ENCODE peak calls at places on chromosomes 3 and 15, in five cellular contexts. One of them, this sample, is unnamed.

GRCh38 chr3:24533557-24534193 is 39.0 kb upstream of the THRB start:
- DNase-seq in OCI-LY7: no peak
- DNase-seq in CD8-positive, alpha-beta T cell: no peak
- DNase-seq in upper lobe of left lung: no peak
- DNase-seq in ovary: no peak
- DNase-seq in this sample: no peak

GRCh38 chr15:38853608-38854007 is 289.0 kb upstream of the RASGRP1 start:
- DNase-seq in OCI-LY7: peak; percentile 11
- DNase-seq in CD8-positive, alpha-beta T cell: no peak
- DNase-seq in upper lobe of left lung: no peak
- DNase-seq in ovary: no peak
- DNase-seq in this sample: no peak

GRCh38 chr15:93189562-93189961 is 100.6 kb upstream of the RGMA start:
- DNase-seq in OCI-LY7: no peak
- DNase-seq in CD8-positive, alpha-beta T cell: no peak
- DNase-seq in upper lobe of left lung: no peak
- DNase-seq in ovary: no peak
- DNase-seq in this sample: no peak

GRCh38 chr3:60610441-60611112 is 640.7 kb downstream of the FHIT start:
- DNase-seq in OCI-LY7: no peak
- DNase-seq in CD8-positive, alpha-beta T cell: no peak
- DNase-seq in upper lobe of left lung: peak; percentile 88
- DNase-seq in ovary: no peak
- DNase-seq in this sample: peak; percentile 25

GRCh38 chr3:14434541-14435151 is 32.2 kb downstream of the SLC6A6 start:
- DNase-seq in OCI-LY7: no peak
- DNase-seq in CD8-positive, alpha-beta T cell: no peak
- DNase-seq in upper lobe of left lung: peak; percentile 78
- DNase-seq in ovary: no peak
- DNase-seq in this sample: no peak

GRCh38 chr3:123267821-123268220 is 66.1 kb downstream of the SEC22A start:
- DNase-seq in OCI-LY7: no peak
- DNase-seq in CD8-positive, alpha-beta T cell: no peak
- DNase-seq in upper lobe of left lung: no peak
- DNase-seq in ovary: no peak
- DNase-seq in this sample: no peak

GRCh38 chr15:40743921-40744809 is 10.9 kb downstream of the RMDN3 start:
- DNase-seq in OCI-LY7: no peak
- DNase-seq in CD8-positive, alpha-beta T cell: peak; percentile 48
- DNase-seq in upper lobe of left lung: peak; percentile 46
- DNase-seq in ovary: no peak
- DNase-seq in this sample: no peak

GRCh38 chr3:49844464-49845183 is 11.7 kb downstream of the TRAIP start:
- DNase-seq in OCI-LY7: no peak
- DNase-seq in CD8-positive, alpha-beta T cell: no peak
- DNase-seq in upper lobe of left lung: no peak
- DNase-seq in ovary: no peak
- DNase-seq in this sample: no peak

GRCh38 chr15:80730931-80731330 is 35.8 kb downstream of the ABHD17C start:
- DNase-seq in OCI-LY7: no peak
- DNase-seq in CD8-positive, alpha-beta T cell: no peak
- DNase-seq in upper lobe of left lung: no peak
- DNase-seq in ovary: no peak
- DNase-seq in this sample: no peak

GRCh38 chr3:160720123-160720746 is 35.8 kb upstream of the PPM1L start:
- DNase-seq in OCI-LY7: peak; percentile 4
- DNase-seq in CD8-positive, alpha-beta T cell: no peak
- DNase-seq in upper lobe of left lung: no peak
- DNase-seq in ovary: no peak
- DNase-seq in this sample: no peak

GRCh38 chr3:171458056-171458856 is 1.9 kb downstream of the TNIK start:
- DNase-seq in OCI-LY7: no peak
- DNase-seq in CD8-positive, alpha-beta T cell: peak; percentile 42
- DNase-seq in upper lobe of left lung: peak; percentile 34
- DNase-seq in ovary: peak; percentile 12
- DNase-seq in this sample: no peak

GRCh38 chr15:42784705-42785104 is 47.8 kb upstream of the CDAN1 start:
- DNase-seq in OCI-LY7: no peak
- DNase-seq in CD8-positive, alpha-beta T cell: no peak
- DNase-seq in upper lobe of left lung: no peak
- DNase-seq in ovary: no peak
- DNase-seq in this sample: no peak

GRCh38 chr15:75508741-75509532 is 57.4 kb upstream of the SIN3A start:
- DNase-seq in OCI-LY7: peak; percentile 48
- DNase-seq in CD8-positive, alpha-beta T cell: no peak
- DNase-seq in upper lobe of left lung: no peak
- DNase-seq in ovary: no peak
- DNase-seq in this sample: no peak

GRCh38 chr15:71810256-71811035 is at the start of gene NR2E3:
- DNase-seq in OCI-LY7: no peak
- DNase-seq in CD8-positive, alpha-beta T cell: no peak
- DNase-seq in upper lobe of left lung: no peak
- DNase-seq in ovary: no peak
- DNase-seq in this sample: no peak

GRCh38 chr15:85404922-85405293 is 24.5 kb downstream of the AKAP13 start:
- DNase-seq in OCI-LY7: no peak
- DNase-seq in CD8-positive, alpha-beta T cell: no peak
- DNase-seq in upper lobe of left lung: no peak
- DNase-seq in ovary: no peak
- DNase-seq in this sample: no peak

GRCh38 chr3:50192689-50193141 is 1.3 kb downstream of the GNAT1 start:
- DNase-seq in OCI-LY7: peak; percentile 79
- DNase-seq in CD8-positive, alpha-beta T cell: peak; percentile 69
- DNase-seq in upper lobe of left lung: peak; percentile 63
- DNase-seq in ovary: peak; percentile 80
- DNase-seq in this sample: peak; percentile 52

GRCh38 chr15:34009656-34010055 is 29.3 kb downstream of the AVEN start:
- DNase-seq in OCI-LY7: no peak
- DNase-seq in CD8-positive, alpha-beta T cell: no peak
- DNase-seq in upper lobe of left lung: no peak
- DNase-seq in ovary: no peak
- DNase-seq in this sample: no peak

GRCh38 chr3:38644662-38645053 is 4.8 kb downstream of the SCN5A start:
- DNase-seq in OCI-LY7: no peak
- DNase-seq in CD8-positive, alpha-beta T cell: no peak
- DNase-seq in upper lobe of left lung: peak; percentile 3
- DNase-seq in ovary: no peak
- DNase-seq in this sample: no peak

GRCh38 chr3:175777495-175777894 is 918.4 kb downstream of the NAALADL2 start:
- DNase-seq in OCI-LY7: no peak
- DNase-seq in CD8-positive, alpha-beta T cell: no peak
- DNase-seq in upper lobe of left lung: no peak
- DNase-seq in ovary: no peak
- DNase-seq in this sample: no peak

GRCh38 chr3:167115331-167115934 is 264.7 kb downstream of the ZBBX start:
- DNase-seq in OCI-LY7: no peak
- DNase-seq in CD8-positive, alpha-beta T cell: no peak
- DNase-seq in upper lobe of left lung: no peak
- DNase-seq in ovary: no peak
- DNase-seq in this sample: no peak

GRCh38 chr3:49017978-49018706 is at the start of gene DALRD3:
- DNase-seq in OCI-LY7: peak; percentile 85
- DNase-seq in CD8-positive, alpha-beta T cell: peak; percentile 43
- DNase-seq in upper lobe of left lung: peak; percentile 71
- DNase-seq in ovary: peak; percentile 74
- DNase-seq in this sample: peak; percentile 90

GRCh38 chr3:144968951-144969350 is 997.3 kb downstream of the DIPK2A start:
- DNase-seq in OCI-LY7: no peak
- DNase-seq in CD8-positive, alpha-beta T cell: no peak
- DNase-seq in upper lobe of left lung: no peak
- DNase-seq in ovary: no peak
- DNase-seq in this sample: no peak

GRCh38 chr3:133895208-133896001 is at the start of gene RAB6B:
- DNase-seq in OCI-LY7: no peak
- DNase-seq in CD8-positive, alpha-beta T cell: no peak
- DNase-seq in upper lobe of left lung: no peak
- DNase-seq in ovary: peak; percentile 50
- DNase-seq in this sample: peak; percentile 34

GRCh38 chr3:177262396-177262795 is 65.1 kb upstream of the TBL1XR1 start:
- DNase-seq in OCI-LY7: no peak
- DNase-seq in CD8-positive, alpha-beta T cell: no peak
- DNase-seq in upper lobe of left lung: no peak
- DNase-seq in ovary: no peak
- DNase-seq in this sample: no peak

GRCh38 chr3:102190340-102190723 is 244.5 kb upstream of the ZPLD1 start:
- DNase-seq in OCI-LY7: no peak
- DNase-seq in CD8-positive, alpha-beta T cell: no peak
- DNase-seq in upper lobe of left lung: no peak
- DNase-seq in ovary: peak; percentile 30
- DNase-seq in this sample: no peak

GRCh38 chr3:15634671-15635661 is 33.4 kb downstream of the BTD start:
- DNase-seq in OCI-LY7: no peak
- DNase-seq in CD8-positive, alpha-beta T cell: no peak
- DNase-seq in upper lobe of left lung: no peak
- DNase-seq in ovary: peak; percentile 53
- DNase-seq in this sample: no peak

GRCh38 chr3:32309653-32310242 is 71.3 kb downstream of the CMTM8 start:
- DNase-seq in OCI-LY7: no peak
- DNase-seq in CD8-positive, alpha-beta T cell: no peak
- DNase-seq in upper lobe of left lung: no peak
- DNase-seq in ovary: no peak
- DNase-seq in this sample: no peak

GRCh38 chr3:73542127-73542526 is 82.6 kb downstream of the PDZRN3 start:
- DNase-seq in OCI-LY7: no peak
- DNase-seq in CD8-positive, alpha-beta T cell: no peak
- DNase-seq in upper lobe of left lung: no peak
- DNase-seq in ovary: no peak
- DNase-seq in this sample: peak; percentile 52

GRCh38 chr3:76505202-76505875 is 534.6 kb upstream of the ROBO2 start:
- DNase-seq in OCI-LY7: no peak
- DNase-seq in CD8-positive, alpha-beta T cell: no peak
- DNase-seq in upper lobe of left lung: no peak
- DNase-seq in ovary: no peak
- DNase-seq in this sample: no peak

GRCh38 chr3:181567446-181568075 is 144.2 kb upstream of the SOX2 start:
- DNase-seq in OCI-LY7: no peak
- DNase-seq in CD8-positive, alpha-beta T cell: no peak
- DNase-seq in upper lobe of left lung: no peak
- DNase-seq in ovary: no peak
- DNase-seq in this sample: no peak

GRCh38 chr15:41980654-41981323 is 8.4 kb upstream of the EHD4 start:
- DNase-seq in OCI-LY7: no peak
- DNase-seq in CD8-positive, alpha-beta T cell: no peak
- DNase-seq in upper lobe of left lung: peak; percentile 21
- DNase-seq in ovary: no peak
- DNase-seq in this sample: no peak

GRCh38 chr3:4888913-4889846 is 90.1 kb upstream of the BHLHE40 start:
- DNase-seq in OCI-LY7: no peak
- DNase-seq in CD8-positive, alpha-beta T cell: no peak
- DNase-seq in upper lobe of left lung: peak; percentile 24
- DNase-seq in ovary: no peak
- DNase-seq in this sample: no peak

GRCh38 chr3:71797455-71797854 is 12.5 kb upstream of the PROK2 start:
- DNase-seq in OCI-LY7: no peak
- DNase-seq in CD8-positive, alpha-beta T cell: no peak
- DNase-seq in upper lobe of left lung: no peak
- DNase-seq in ovary: no peak
- DNase-seq in this sample: no peak

GRCh38 chr15:31274496-31275330 is 51.9 kb upstream of the KLF13 start:
- DNase-seq in OCI-LY7: no peak
- DNase-seq in CD8-positive, alpha-beta T cell: no peak
- DNase-seq in upper lobe of left lung: no peak
- DNase-seq in ovary: no peak
- DNase-seq in this sample: no peak

GRCh38 chr3:31191354-31191753 is 296.9 kb upstream of the GADL1 start:
- DNase-seq in OCI-LY7: no peak
- DNase-seq in CD8-positive, alpha-beta T cell: no peak
- DNase-seq in upper lobe of left lung: no peak
- DNase-seq in ovary: no peak
- DNase-seq in this sample: no peak

GRCh38 chr3:36741285-36741684 is 23.1 kb downstream of the DCLK3 start:
- DNase-seq in OCI-LY7: no peak
- DNase-seq in CD8-positive, alpha-beta T cell: no peak
- DNase-seq in upper lobe of left lung: no peak
- DNase-seq in ovary: no peak
- DNase-seq in this sample: no peak

GRCh38 chr3:30333143-30333542 is 273.3 kb upstream of the TGFBR2 start:
- DNase-seq in OCI-LY7: no peak
- DNase-seq in CD8-positive, alpha-beta T cell: no peak
- DNase-seq in upper lobe of left lung: no peak
- DNase-seq in ovary: no peak
- DNase-seq in this sample: no peak

GRCh38 chr3:40398346-40398745 is 11.4 kb downstream of the ENTPD3 start:
- DNase-seq in OCI-LY7: no peak
- DNase-seq in CD8-positive, alpha-beta T cell: no peak
- DNase-seq in upper lobe of left lung: no peak
- DNase-seq in ovary: no peak
- DNase-seq in this sample: no peak

GRCh38 chr3:125353659-125354058 is 21.5 kb downstream of the ZNF148 start:
- DNase-seq in OCI-LY7: no peak
- DNase-seq in CD8-positive, alpha-beta T cell: no peak
- DNase-seq in upper lobe of left lung: no peak
- DNase-seq in ovary: no peak
- DNase-seq in this sample: no peak
- H3K4me1 ChIP-seq in OCI-LY7: peaks cover 45% of the 10 kb centered on the region
- H3K4me1 ChIP-seq in CD8-positive, alpha-beta T cell: peaks cover 23% of the 10 kb centered on the region
- H3K4me1 ChIP-seq in upper lobe of left lung: peaks cover 21% of the 10 kb centered on the region
- H3K4me1 ChIP-seq in ovary: peaks cover 4% of the 10 kb centered on the region
- H3K4me1 ChIP-seq in this sample: peaks cover 15% of the 10 kb centered on the region

GRCh38 chr3:29080967-29081366 is 199.9 kb upstream of the RBMS3 start:
- DNase-seq in OCI-LY7: no peak
- DNase-seq in CD8-positive, alpha-beta T cell: no peak
- DNase-seq in upper lobe of left lung: no peak
- DNase-seq in ovary: no peak
- DNase-seq in this sample: no peak
- H3K27ac ChIP-seq in OCI-LY7: no peak overlapping the region
- H3K27ac ChIP-seq in CD8-positive, alpha-beta T cell: no peak overlapping the region
- H3K27ac ChIP-seq in upper lobe of left lung: no peak overlapping the region
- H3K27ac ChIP-seq in ovary: no peak overlapping the region
- H3K27ac ChIP-seq in this sample: no peak overlapping the region

GRCh38 chr3:129563332-129563731 is 20.4 kb downstream of the H1-8 start:
- DNase-seq in OCI-LY7: no peak
- DNase-seq in CD8-positive, alpha-beta T cell: no peak
- DNase-seq in upper lobe of left lung: no peak
- DNase-seq in ovary: no peak
- DNase-seq in this sample: no peak

GRCh38 chr3:129562803-129563202 is 19.8 kb downstream of the H1-8 start:
- DNase-seq in OCI-LY7: no peak
- DNase-seq in CD8-positive, alpha-beta T cell: no peak
- DNase-seq in upper lobe of left lung: no peak
- DNase-seq in ovary: no peak
- DNase-seq in this sample: no peak

GRCh38 chr3:129560931-129561594 is 18.1 kb downstream of the H1-8 start:
- DNase-seq in OCI-LY7: no peak
- DNase-seq in CD8-positive, alpha-beta T cell: no peak
- DNase-seq in upper lobe of left lung: peak; percentile 80
- DNase-seq in ovary: peak; percentile 91
- DNase-seq in this sample: no peak

GRCh38 chr3:129560269-129560787 is 17.4 kb downstream of the H1-8 start:
- DNase-seq in OCI-LY7: no peak
- DNase-seq in CD8-positive, alpha-beta T cell: no peak
- DNase-seq in upper lobe of left lung: no peak
- DNase-seq in ovary: peak; percentile 61
- DNase-seq in this sample: no peak

GRCh38 chr3:129561619-129562248 is 18.8 kb downstream of the H1-8 start:
- DNase-seq in OCI-LY7: no peak
- DNase-seq in CD8-positive, alpha-beta T cell: no peak
- DNase-seq in upper lobe of left lung: no peak
- DNase-seq in ovary: no peak
- DNase-seq in this sample: peak; percentile 33
- H3K4me1 ChIP-seq in OCI-LY7: peaks cover 35% of the 10 kb centered on the region
- H3K4me1 ChIP-seq in CD8-positive, alpha-beta T cell: peaks cover 3% of the 10 kb centered on the region
- H3K4me1 ChIP-seq in upper lobe of left lung: peaks cover 44% of the 10 kb centered on the region
- H3K4me1 ChIP-seq in ovary: peaks cover 15% of the 10 kb centered on the region
- H3K4me1 ChIP-seq in this sample: no peaks in the 10 kb centered on the region

GRCh38 chr3:84108442-84108971 is 850.3 kb upstream of the CADM2 start:
- DNase-seq in OCI-LY7: no peak
- DNase-seq in CD8-positive, alpha-beta T cell: no peak
- DNase-seq in upper lobe of left lung: no peak
- DNase-seq in ovary: no peak
- DNase-seq in this sample: no peak
- H3K27ac ChIP-seq in OCI-LY7: no peak overlapping the region
- H3K27ac ChIP-seq in CD8-positive, alpha-beta T cell: no peak overlapping the region
- H3K27ac ChIP-seq in upper lobe of left lung: no peak overlapping the region
- H3K27ac ChIP-seq in ovary: no peak overlapping the region
- H3K27ac ChIP-seq in this sample: no peak overlapping the region